ENCODE peak calls at places on chromosomes 7 and 10, in eight cellular contexts. G is CD4-positive, CD25-positive, alpha-beta regulatory T cell; M is cardiac muscle cell; B is NCI-H1417; E is mesendoderm; P is NCI-H1105; V is frontal cortex; H is hippocampal formation. K is an unnamed sample.
A peak's percentile ranks its signal among the peaks of the same experiment; 100 is the strongest.

GRCh38 chr7:4018917-4019316 is 663.2 kb upstream of the FOXK1 start:
- DNase-seq in G (no peak), M (no peak), B (no peak), E (no peak), P (no peak), V (no peak), H (no peak), K (no peak)

GRCh38 chr7:85449478-85449877 is 262.6 kb upstream of the SEMA3D start:
- DNase-seq in G (no peak), M (no peak), B (no peak), E (no peak), P (no peak), V (no peak), H (no peak), K (no peak)

GRCh38 chr10:77993612-77994011 is 35.7 kb downstream of the POLR3A start:
- DNase-seq in G (no peak), M (no peak), B (no peak), E (no peak), P (no peak), V (no peak), H (no peak), K (no peak)

GRCh38 chr10:7932301-7933036 is 114.2 kb downstream of the TAF3 start:
- DNase-seq in G (no peak), M (no peak), B (no peak), E (no peak), P (no peak), V (no peak), H (no peak), K (no peak)

GRCh38 chr7:139095194-139095659 is 14.3 kb downstream of the ZC3HAV1 start:
- DNase-seq in G (peak; percentile 94), M (no peak), B (no peak), E (peak; percentile 62), P (no peak), V (no peak), H (no peak), K (no peak)

GRCh38 chr10:75018233-75018632 is 93.2 kb upstream of the SAMD8 start:
- DNase-seq in G (no peak), M (no peak), B (peak; percentile 47), E (no peak), P (no peak), V (no peak), H (no peak), K (no peak)

GRCh38 chr7:74525881-74526280 is 72.2 kb downstream of the GTF2IRD1 start:
- DNase-seq in G (no peak), M (no peak), B (peak; percentile 90), E (peak; percentile 69), P (peak; percentile 92), V (no peak), H (no peak), K (no peak)

GRCh38 chr7:133777701-133778100 is 349.4 kb upstream of the LRGUK start:
- DNase-seq in G (no peak), M (no peak), B (no peak), E (no peak), P (no peak), V (no peak), H (no peak), K (no peak)

GRCh38 chr7:76330673-76331072 is 28.1 kb downstream of the YWHAG start:
- DNase-seq in G (no peak), M (no peak), B (no peak), E (peak; percentile 48), P (no peak), V (no peak), H (no peak), K (no peak)

GRCh38 chr7:111827863-111828504 is 265.7 kb upstream of the IMMP2L start:
- DNase-seq in G (no peak), M (no peak), B (no peak), E (no peak), P (no peak), V (no peak), H (no peak), K (no peak)

GRCh38 chr10:66586073-66586472 is 339.8 kb upstream of the LRRTM3 start:
- DNase-seq in G (no peak), M (peak; percentile 21), B (no peak), E (peak; percentile 63), P (no peak), V (no peak), H (no peak), K (no peak)

GRCh38 chr7:151006590-151007300 is 15.9 kb downstream of the NOS3 start:
- DNase-seq in G (no peak), M (no peak), B (no peak), E (no peak), P (no peak), V (no peak), H (no peak), K (no peak)

GRCh38 chr10:79176949-79177602 is 108.3 kb downstream of the ZMIZ1 start:
- DNase-seq in G (no peak), M (no peak), B (no peak), E (no peak), P (no peak), V (no peak), H (no peak), K (no peak)

GRCh38 chr10:3786295-3786981 is 1.4 kb upstream of the KLF6 start:
- DNase-seq in G (peak; percentile 44), M (peak; percentile 45), B (no peak), E (peak; percentile 95), P (no peak), V (no peak), H (no peak), K (peak; percentile 41)

GRCh38 chr7:156180451-156181229 is 368.4 kb upstream of the SHH start:
- DNase-seq in G (no peak), M (no peak), B (no peak), E (no peak), P (no peak), V (no peak), H (no peak), K (no peak)

GRCh38 chr7:19677201-19677600 is 31.6 kb downstream of the POLR1F start:
- DNase-seq in G (no peak), M (no peak), B (no peak), E (no peak), P (no peak), V (no peak), H (no peak), K (no peak)

GRCh38 chr10:86964847-86965190 is 3.5 kb upstream of the ADIRF start:
- DNase-seq in G (no peak), M (no peak), B (no peak), E (no peak), P (no peak), V (no peak), H (no peak), K (no peak)

GRCh38 chr10:120800528-120801323 is 50.4 kb upstream of the WDR11 start:
- DNase-seq in G (no peak), M (no peak), B (no peak), E (peak; percentile 50), P (no peak), V (no peak), H (no peak), K (no peak)

GRCh38 chr7:5679741-5680473 is 101.6 kb downstream of the RNF216 start:
- DNase-seq in G (no peak), M (no peak), B (no peak), E (no peak), P (no peak), V (no peak), H (peak; percentile 57), K (peak; percentile 60)

GRCh38 chr7:133873631-133874030 is 253.5 kb upstream of the LRGUK start:
- DNase-seq in G (no peak), M (no peak), B (no peak), E (no peak), P (no peak), V (no peak), H (no peak), K (no peak)

K was measured in C1 segment of cervical spinal cord.